ENCODE peak calls at places on chromosomes 13 and 19, in ten cellular contexts. One of them, this sample, is unnamed.

GRCh38 chr13:39565036-39565949 is 37.7 kb downstream of the LHFPL6 start:
- DNase-seq in CD4-positive, alpha-beta T cell: no peak
- DNase-seq in choroid plexus epithelial cell: peak; percentile 96
- DNase-seq in naive thymus-derived CD8-positive, alpha-beta T cell: no peak
- DNase-seq in glutamatergic neuron: no peak
- DNase-seq in HepG2: peak; percentile 1
- DNase-seq in KBM-7: no peak
- DNase-seq in activated T-helper 9 cell treated with anti-CD3 and anti-CD28 coated beads, Interleukin-2, amount 50 U/mL, for 16 hours: no peak
- DNase-seq in T-helper 2 cell: no peak
- DNase-seq in HEK293T: no peak
- DNase-seq in this sample: peak; percentile 73

GRCh38 chr19:12837225-12837624 is 1.1 kb upstream of the MAST1 start:
- DNase-seq in CD4-positive, alpha-beta T cell: no peak
- DNase-seq in KBM-7: no peak
- DNase-seq in HepG2: no peak
- DNase-seq in naive thymus-derived CD8-positive, alpha-beta T cell: no peak
- DNase-seq in HEK293T: no peak
- DNase-seq in glutamatergic neuron: no peak
- DNase-seq in activated T-helper 9 cell treated with anti-CD3 and anti-CD28 coated beads, Interleukin-2, amount 50 U/mL, for 16 hours: no peak
- DNase-seq in T-helper 2 cell: no peak
- DNase-seq in choroid plexus epithelial cell: no peak
- DNase-seq in this sample: no peak

GRCh38 chr13:25068810-25069209 is 27.1 kb upstream of the PABPC3 start:
- DNase-seq in T-helper 2 cell: no peak
- DNase-seq in HEK293T: no peak
- DNase-seq in glutamatergic neuron: no peak
- DNase-seq in CD4-positive, alpha-beta T cell: no peak
- DNase-seq in HepG2: no peak
- DNase-seq in naive thymus-derived CD8-positive, alpha-beta T cell: no peak
- DNase-seq in KBM-7: no peak
- DNase-seq in activated T-helper 9 cell treated with anti-CD3 and anti-CD28 coated beads, Interleukin-2, amount 50 U/mL, for 16 hours: no peak
- DNase-seq in choroid plexus epithelial cell: no peak
- DNase-seq in this sample: no peak

GRCh38 chr13:39712626-39713025 is 57.2 kb downstream of the COG6 start:
- DNase-seq in T-helper 2 cell: no peak
- DNase-seq in CD4-positive, alpha-beta T cell: no peak
- DNase-seq in KBM-7: no peak
- DNase-seq in naive thymus-derived CD8-positive, alpha-beta T cell: no peak
- DNase-seq in HEK293T: no peak
- DNase-seq in HepG2: no peak
- DNase-seq in activated T-helper 9 cell treated with anti-CD3 and anti-CD28 coated beads, Interleukin-2, amount 50 U/mL, for 16 hours: no peak
- DNase-seq in choroid plexus epithelial cell: no peak
- DNase-seq in glutamatergic neuron: no peak
- DNase-seq in this sample: no peak

GRCh38 chr13:23140492-23140891 is 40.3 kb upstream of the SGCG start:
- DNase-seq in naive thymus-derived CD8-positive, alpha-beta T cell: no peak
- DNase-seq in HepG2: no peak
- DNase-seq in glutamatergic neuron: no peak
- DNase-seq in T-helper 2 cell: no peak
- DNase-seq in CD4-positive, alpha-beta T cell: no peak
- DNase-seq in choroid plexus epithelial cell: no peak
- DNase-seq in HEK293T: no peak
- DNase-seq in activated T-helper 9 cell treated with anti-CD3 and anti-CD28 coated beads, Interleukin-2, amount 50 U/mL, for 16 hours: no peak
- DNase-seq in KBM-7: no peak
- DNase-seq in this sample: no peak

GRCh38 chr13:61664821-61665705 is 249.4 kb upstream of the PCDH20 start:
- DNase-seq in CD4-positive, alpha-beta T cell: no peak
- DNase-seq in HepG2: peak; percentile 90
- DNase-seq in KBM-7: no peak
- DNase-seq in glutamatergic neuron: no peak
- DNase-seq in T-helper 2 cell: no peak
- DNase-seq in activated T-helper 9 cell treated with anti-CD3 and anti-CD28 coated beads, Interleukin-2, amount 50 U/mL, for 16 hours: no peak
- DNase-seq in HEK293T: no peak
- DNase-seq in choroid plexus epithelial cell: peak; percentile 1
- DNase-seq in naive thymus-derived CD8-positive, alpha-beta T cell: no peak
- DNase-seq in this sample: no peak

GRCh38 chr19:29714953-29715694 is at the start of gene C19orf12:
- DNase-seq in glutamatergic neuron: peak; percentile 84
- DNase-seq in choroid plexus epithelial cell: peak; percentile 30
- DNase-seq in KBM-7: peak; percentile 55
- DNase-seq in activated T-helper 9 cell treated with anti-CD3 and anti-CD28 coated beads, Interleukin-2, amount 50 U/mL, for 16 hours: peak; percentile 45
- DNase-seq in CD4-positive, alpha-beta T cell: peak; percentile 52
- DNase-seq in HEK293T: peak; percentile 79
- DNase-seq in HepG2: peak; percentile 18
- DNase-seq in T-helper 2 cell: peak; percentile 52
- DNase-seq in naive thymus-derived CD8-positive, alpha-beta T cell: peak; percentile 71
- DNase-seq in this sample: peak; percentile 44

GRCh38 chr19:16626796-16627193 is 1.2 kb downstream of the MED26 start:
- DNase-seq in activated T-helper 9 cell treated with anti-CD3 and anti-CD28 coated beads, Interleukin-2, amount 50 U/mL, for 16 hours: no peak
- DNase-seq in naive thymus-derived CD8-positive, alpha-beta T cell: no peak
- DNase-seq in choroid plexus epithelial cell: no peak
- DNase-seq in CD4-positive, alpha-beta T cell: no peak
- DNase-seq in HepG2: no peak
- DNase-seq in HEK293T: no peak
- DNase-seq in T-helper 2 cell: no peak
- DNase-seq in KBM-7: no peak
- DNase-seq in glutamatergic neuron: no peak
- DNase-seq in this sample: peak; percentile 35

GRCh38 chr19:4051175-4052101 is 15.3 kb downstream of the ZBTB7A start:
- DNase-seq in naive thymus-derived CD8-positive, alpha-beta T cell: no peak
- DNase-seq in KBM-7: no peak
- DNase-seq in glutamatergic neuron: no peak
- DNase-seq in CD4-positive, alpha-beta T cell: no peak
- DNase-seq in choroid plexus epithelial cell: no peak
- DNase-seq in HEK293T: no peak
- DNase-seq in HepG2: peak; percentile 44
- DNase-seq in activated T-helper 9 cell treated with anti-CD3 and anti-CD28 coated beads, Interleukin-2, amount 50 U/mL, for 16 hours: no peak
- DNase-seq in T-helper 2 cell: no peak
- DNase-seq in this sample: no peak

GRCh38 chr13:25286308-25286968 is 850 bp downstream of the MTMR6 start:
- DNase-seq in CD4-positive, alpha-beta T cell: peak; percentile 24
- DNase-seq in HepG2: peak; percentile 24
- DNase-seq in HEK293T: peak; percentile 21
- DNase-seq in T-helper 2 cell: no peak
- DNase-seq in naive thymus-derived CD8-positive, alpha-beta T cell: peak; percentile 72
- DNase-seq in choroid plexus epithelial cell: peak; percentile 58
- DNase-seq in glutamatergic neuron: no peak
- DNase-seq in KBM-7: peak; percentile 53
- DNase-seq in activated T-helper 9 cell treated with anti-CD3 and anti-CD28 coated beads, Interleukin-2, amount 50 U/mL, for 16 hours: no peak
- DNase-seq in this sample: peak; percentile 65

GRCh38 chr19:40614595-40615411 is 13.6 kb downstream of the LTBP4 start:
- DNase-seq in HepG2: no peak
- DNase-seq in choroid plexus epithelial cell: peak; percentile 96
- DNase-seq in glutamatergic neuron: peak; percentile 83
- DNase-seq in T-helper 2 cell: peak; percentile 98
- DNase-seq in HEK293T: peak; percentile 80
- DNase-seq in naive thymus-derived CD8-positive, alpha-beta T cell: peak; percentile 84
- DNase-seq in CD4-positive, alpha-beta T cell: peak; percentile 73
- DNase-seq in KBM-7: no peak
- DNase-seq in activated T-helper 9 cell treated with anti-CD3 and anti-CD28 coated beads, Interleukin-2, amount 50 U/mL, for 16 hours: peak; percentile 95
- DNase-seq in this sample: peak; percentile 80

GRCh38 chr13:107124129-107124718 is 556.3 kb upstream of the ARGLU1 start:
- DNase-seq in CD4-positive, alpha-beta T cell: no peak
- DNase-seq in naive thymus-derived CD8-positive, alpha-beta T cell: no peak
- DNase-seq in T-helper 2 cell: no peak
- DNase-seq in activated T-helper 9 cell treated with anti-CD3 and anti-CD28 coated beads, Interleukin-2, amount 50 U/mL, for 16 hours: no peak
- DNase-seq in HepG2: peak; percentile 18
- DNase-seq in choroid plexus epithelial cell: peak; percentile 43
- DNase-seq in glutamatergic neuron: no peak
- DNase-seq in KBM-7: peak; percentile 62
- DNase-seq in HEK293T: no peak
- DNase-seq in this sample: peak; percentile 58

GRCh38 chr13:95607363-95607762 is 37.1 kb downstream of the DZIP1 start:
- DNase-seq in naive thymus-derived CD8-positive, alpha-beta T cell: no peak
- DNase-seq in CD4-positive, alpha-beta T cell: no peak
- DNase-seq in HepG2: no peak
- DNase-seq in glutamatergic neuron: no peak
- DNase-seq in T-helper 2 cell: no peak
- DNase-seq in KBM-7: no peak
- DNase-seq in HEK293T: no peak
- DNase-seq in choroid plexus epithelial cell: peak; percentile 75
- DNase-seq in activated T-helper 9 cell treated with anti-CD3 and anti-CD28 coated beads, Interleukin-2, amount 50 U/mL, for 16 hours: no peak
- DNase-seq in this sample: peak; percentile 79

GRCh38 chr13:33744589-33745369 is 73.2 kb upstream of the RFC3 start:
- DNase-seq in activated T-helper 9 cell treated with anti-CD3 and anti-CD28 coated beads, Interleukin-2, amount 50 U/mL, for 16 hours: no peak
- DNase-seq in T-helper 2 cell: no peak
- DNase-seq in naive thymus-derived CD8-positive, alpha-beta T cell: no peak
- DNase-seq in HepG2: no peak
- DNase-seq in CD4-positive, alpha-beta T cell: no peak
- DNase-seq in glutamatergic neuron: no peak
- DNase-seq in choroid plexus epithelial cell: peak; percentile 5
- DNase-seq in KBM-7: peak; percentile 18
- DNase-seq in HEK293T: no peak
- DNase-seq in this sample: no peak

GRCh38 chr13:111216166-111216960 is 101.3 kb downstream of the ARHGEF7 start:
- DNase-seq in activated T-helper 9 cell treated with anti-CD3 and anti-CD28 coated beads, Interleukin-2, amount 50 U/mL, for 16 hours: peak; percentile 10
- DNase-seq in glutamatergic neuron: peak; percentile 81
- DNase-seq in CD4-positive, alpha-beta T cell: peak; percentile 41
- DNase-seq in choroid plexus epithelial cell: peak; percentile 47
- DNase-seq in T-helper 2 cell: no peak
- DNase-seq in HEK293T: peak; percentile 17
- DNase-seq in KBM-7: peak; percentile 51
- DNase-seq in HepG2: peak; percentile 29
- DNase-seq in naive thymus-derived CD8-positive, alpha-beta T cell: peak; percentile 73
- DNase-seq in this sample: peak; percentile 62

GRCh38 chr19:38707512-38708114 is 36.7 kb downstream of the CAPN12 start:
- DNase-seq in choroid plexus epithelial cell: peak; percentile 59
- DNase-seq in HepG2: peak; percentile 48
- DNase-seq in glutamatergic neuron: no peak
- DNase-seq in activated T-helper 9 cell treated with anti-CD3 and anti-CD28 coated beads, Interleukin-2, amount 50 U/mL, for 16 hours: no peak
- DNase-seq in T-helper 2 cell: no peak
- DNase-seq in CD4-positive, alpha-beta T cell: no peak
- DNase-seq in HEK293T: no peak
- DNase-seq in naive thymus-derived CD8-positive, alpha-beta T cell: no peak
- DNase-seq in KBM-7: no peak
- DNase-seq in this sample: peak; percentile 94

GRCh38 chr13:50798923-50799322 is 44.6 kb downstream of the DLEU7 start:
- DNase-seq in HEK293T: no peak
- DNase-seq in HepG2: no peak
- DNase-seq in glutamatergic neuron: no peak
- DNase-seq in naive thymus-derived CD8-positive, alpha-beta T cell: no peak
- DNase-seq in T-helper 2 cell: no peak
- DNase-seq in activated T-helper 9 cell treated with anti-CD3 and anti-CD28 coated beads, Interleukin-2, amount 50 U/mL, for 16 hours: no peak
- DNase-seq in CD4-positive, alpha-beta T cell: no peak
- DNase-seq in KBM-7: no peak
- DNase-seq in choroid plexus epithelial cell: peak; percentile 16
- DNase-seq in this sample: no peak

GRCh38 chr19:30482956-30483355 is 110.8 kb downstream of the ZNF536 start:
- DNase-seq in CD4-positive, alpha-beta T cell: no peak
- DNase-seq in naive thymus-derived CD8-positive, alpha-beta T cell: no peak
- DNase-seq in activated T-helper 9 cell treated with anti-CD3 and anti-CD28 coated beads, Interleukin-2, amount 50 U/mL, for 16 hours: no peak
- DNase-seq in T-helper 2 cell: no peak
- DNase-seq in HEK293T: no peak
- DNase-seq in HepG2: no peak
- DNase-seq in KBM-7: no peak
- DNase-seq in glutamatergic neuron: no peak
- DNase-seq in choroid plexus epithelial cell: no peak
- DNase-seq in this sample: no peak

GRCh38 chr13:40087021-40088002 is 431.9 kb downstream of the COG6 start:
- DNase-seq in KBM-7: no peak
- DNase-seq in T-helper 2 cell: no peak
- DNase-seq in naive thymus-derived CD8-positive, alpha-beta T cell: no peak
- DNase-seq in HepG2: peak; percentile 56
- DNase-seq in activated T-helper 9 cell treated with anti-CD3 and anti-CD28 coated beads, Interleukin-2, amount 50 U/mL, for 16 hours: no peak
- DNase-seq in HEK293T: no peak
- DNase-seq in glutamatergic neuron: no peak
- DNase-seq in CD4-positive, alpha-beta T cell: no peak
- DNase-seq in choroid plexus epithelial cell: no peak
- DNase-seq in this sample: no peak

GRCh38 chr19:42286349-42287016 is 15.4 kb upstream of the PRR19 start:
- DNase-seq in glutamatergic neuron: no peak
- DNase-seq in choroid plexus epithelial cell: peak; percentile 65
- DNase-seq in CD4-positive, alpha-beta T cell: no peak
- DNase-seq in HEK293T: no peak
- DNase-seq in T-helper 2 cell: no peak
- DNase-seq in activated T-helper 9 cell treated with anti-CD3 and anti-CD28 coated beads, Interleukin-2, amount 50 U/mL, for 16 hours: no peak
- DNase-seq in KBM-7: peak; percentile 82
- DNase-seq in HepG2: no peak
- DNase-seq in naive thymus-derived CD8-positive, alpha-beta T cell: no peak
- DNase-seq in this sample: peak; percentile 72

GRCh38 chr13:39347926-39348901 is 254.8 kb downstream of the LHFPL6 start:
- DNase-seq in HepG2: no peak
- DNase-seq in CD4-positive, alpha-beta T cell: no peak
- DNase-seq in choroid plexus epithelial cell: peak; percentile 74
- DNase-seq in naive thymus-derived CD8-positive, alpha-beta T cell: no peak
- DNase-seq in glutamatergic neuron: no peak
- DNase-seq in HEK293T: peak; percentile 37
- DNase-seq in KBM-7: no peak
- DNase-seq in T-helper 2 cell: no peak
- DNase-seq in activated T-helper 9 cell treated with anti-CD3 and anti-CD28 coated beads, Interleukin-2, amount 50 U/mL, for 16 hours: no peak
- DNase-seq in this sample: no peak

GRCh38 chr13:40589285-40590109 is 76.9 kb downstream of the FOXO1 start:
- DNase-seq in glutamatergic neuron: no peak
- DNase-seq in naive thymus-derived CD8-positive, alpha-beta T cell: no peak
- DNase-seq in activated T-helper 9 cell treated with anti-CD3 and anti-CD28 coated beads, Interleukin-2, amount 50 U/mL, for 16 hours: no peak
- DNase-seq in HepG2: peak; percentile 56
- DNase-seq in KBM-7: peak; percentile 92
- DNase-seq in T-helper 2 cell: no peak
- DNase-seq in choroid plexus epithelial cell: peak; percentile 70
- DNase-seq in CD4-positive, alpha-beta T cell: no peak
- DNase-seq in HEK293T: no peak
- DNase-seq in this sample: peak; percentile 97

GRCh38 chr13:99119686-99120085 is 81.0 kb upstream of the UBAC2 start:
- DNase-seq in HEK293T: no peak
- DNase-seq in choroid plexus epithelial cell: no peak
- DNase-seq in HepG2: no peak
- DNase-seq in activated T-helper 9 cell treated with anti-CD3 and anti-CD28 coated beads, Interleukin-2, amount 50 U/mL, for 16 hours: peak; percentile 14
- DNase-seq in naive thymus-derived CD8-positive, alpha-beta T cell: no peak
- DNase-seq in CD4-positive, alpha-beta T cell: no peak
- DNase-seq in KBM-7: no peak
- DNase-seq in glutamatergic neuron: no peak
- DNase-seq in T-helper 2 cell: peak; percentile 33
- DNase-seq in this sample: no peak

GRCh38 chr13:78606471-78607408 is 3.4 kb upstream of the POU4F1 start:
- DNase-seq in KBM-7: no peak
- DNase-seq in HepG2: no peak
- DNase-seq in HEK293T: no peak
- DNase-seq in glutamatergic neuron: peak; percentile 53
- DNase-seq in T-helper 2 cell: no peak
- DNase-seq in CD4-positive, alpha-beta T cell: no peak
- DNase-seq in choroid plexus epithelial cell: no peak
- DNase-seq in naive thymus-derived CD8-positive, alpha-beta T cell: no peak
- DNase-seq in activated T-helper 9 cell treated with anti-CD3 and anti-CD28 coated beads, Interleukin-2, amount 50 U/mL, for 16 hours: no peak
- DNase-seq in this sample: no peak

GRCh38 chr13:44380404-44381165 is 7.0 kb downstream of the SERP2 start:
- DNase-seq in choroid plexus epithelial cell: no peak
- DNase-seq in HepG2: no peak
- DNase-seq in activated T-helper 9 cell treated with anti-CD3 and anti-CD28 coated beads, Interleukin-2, amount 50 U/mL, for 16 hours: no peak
- DNase-seq in glutamatergic neuron: no peak
- DNase-seq in CD4-positive, alpha-beta T cell: no peak
- DNase-seq in T-helper 2 cell: no peak
- DNase-seq in KBM-7: no peak
- DNase-seq in naive thymus-derived CD8-positive, alpha-beta T cell: no peak
- DNase-seq in HEK293T: no peak
- DNase-seq in this sample: no peak

GRCh38 chr19:55434356-55434755 is 8.7 kb downstream of the SHISA7 start:
- DNase-seq in KBM-7: no peak
- DNase-seq in choroid plexus epithelial cell: no peak
- DNase-seq in CD4-positive, alpha-beta T cell: no peak
- DNase-seq in T-helper 2 cell: no peak
- DNase-seq in naive thymus-derived CD8-positive, alpha-beta T cell: no peak
- DNase-seq in glutamatergic neuron: no peak
- DNase-seq in HEK293T: no peak
- DNase-seq in activated T-helper 9 cell treated with anti-CD3 and anti-CD28 coated beads, Interleukin-2, amount 50 U/mL, for 16 hours: no peak
- DNase-seq in HepG2: no peak
- DNase-seq in this sample: no peak

GRCh38 chr19:46413262-46414031 is at the start of gene CCDC8:
- DNase-seq in choroid plexus epithelial cell: peak; percentile 98
- DNase-seq in HEK293T: peak; percentile 84
- DNase-seq in T-helper 2 cell: no peak
- DNase-seq in glutamatergic neuron: peak; percentile 70
- DNase-seq in CD4-positive, alpha-beta T cell: no peak
- DNase-seq in activated T-helper 9 cell treated with anti-CD3 and anti-CD28 coated beads, Interleukin-2, amount 50 U/mL, for 16 hours: no peak
- DNase-seq in KBM-7: no peak
- DNase-seq in naive thymus-derived CD8-positive, alpha-beta T cell: no peak
- DNase-seq in HepG2: no peak
- DNase-seq in this sample: peak; percentile 53

GRCh38 chr13:98368019-98368418 is 190.9 kb upstream of the RNF113B start:
- DNase-seq in naive thymus-derived CD8-positive, alpha-beta T cell: no peak
- DNase-seq in HEK293T: no peak
- DNase-seq in HepG2: no peak
- DNase-seq in glutamatergic neuron: no peak
- DNase-seq in CD4-positive, alpha-beta T cell: no peak
- DNase-seq in activated T-helper 9 cell treated with anti-CD3 and anti-CD28 coated beads, Interleukin-2, amount 50 U/mL, for 16 hours: no peak
- DNase-seq in T-helper 2 cell: no peak
- DNase-seq in KBM-7: peak; percentile 17
- DNase-seq in choroid plexus epithelial cell: peak; percentile 70
- DNase-seq in this sample: no peak